ENCODE peak calls at places on chromosomes 12 and 14, in eight cellular contexts. One of them, this sample, is unnamed. For H3K27me3, the result is how much of the 10 kb centered on the place peaks cover.

GRCh38 chr14:53924754-53925153 is 31.9 kb downstream of the BMP4 start:
- DNase-seq in ovary: no peak
- DNase-seq in K562: no peak
- DNase-seq in thyroid gland: no peak
- DNase-seq in uterus: no peak
- DNase-seq in IMR-90: peak
- DNase-seq in breast epithelium: no peak
- DNase-seq in GM12878: no peak
- DNase-seq in this sample: no peak

GRCh38 chr12:28222081-28222700 is 31.9 kb downstream of the CCDC91 start:
- DNase-seq in ovary: no peak
- DNase-seq in K562: no peak
- DNase-seq in uterus: no peak
- DNase-seq in IMR-90: no peak
- DNase-seq in thyroid gland: no peak
- DNase-seq in GM12878: no peak
- DNase-seq in breast epithelium: no peak
- DNase-seq in this sample: no peak

GRCh38 chr12:91681751-91682150 is 463.9 kb downstream of the BTG1 start:
- DNase-seq in ovary: no peak
- DNase-seq in K562: peak
- DNase-seq in thyroid gland: no peak
- DNase-seq in breast epithelium: no peak
- DNase-seq in uterus: no peak
- DNase-seq in GM12878: no peak
- DNase-seq in IMR-90: no peak
- DNase-seq in this sample: no peak

GRCh38 chr14:100393362-100393761 is 70.2 kb downstream of the SLC25A47 start:
- DNase-seq in ovary: no peak
- DNase-seq in K562: no peak
- DNase-seq in breast epithelium: no peak
- DNase-seq in thyroid gland: no peak
- DNase-seq in uterus: no peak
- DNase-seq in IMR-90: no peak
- DNase-seq in GM12878: no peak
- DNase-seq in this sample: no peak

GRCh38 chr14:98731701-98732100 is 540.3 kb downstream of the BCL11B start:
- DNase-seq in IMR-90: no peak
- DNase-seq in ovary: no peak
- DNase-seq in K562: no peak
- DNase-seq in thyroid gland: no peak
- DNase-seq in breast epithelium: no peak
- DNase-seq in uterus: no peak
- DNase-seq in GM12878: no peak
- DNase-seq in this sample: no peak

GRCh38 chr14:104184506-104184905 is 46.1 kb downstream of the KIF26A start:
- DNase-seq in IMR-90: no peak
- DNase-seq in ovary: no peak
- DNase-seq in K562: peak
- DNase-seq in GM12878: no peak
- DNase-seq in uterus: no peak
- DNase-seq in thyroid gland: no peak
- DNase-seq in breast epithelium: no peak
- DNase-seq in this sample: no peak

GRCh38 chr12:94536040-94536965 is 76.6 kb upstream of the CEP83 start:
- DNase-seq in GM12878: no peak
- DNase-seq in breast epithelium: no peak
- DNase-seq in uterus: no peak
- DNase-seq in thyroid gland: no peak
- DNase-seq in K562: no peak
- DNase-seq in ovary: no peak
- DNase-seq in IMR-90: no peak
- DNase-seq in this sample: no peak

GRCh38 chr12:78928200-78929074 is 63.9 kb downstream of the SYT1 start:
- DNase-seq in K562: no peak
- DNase-seq in GM12878: no peak
- DNase-seq in breast epithelium: no peak
- DNase-seq in IMR-90: peak
- DNase-seq in uterus: no peak
- DNase-seq in ovary: no peak
- DNase-seq in thyroid gland: no peak
- DNase-seq in this sample: no peak

GRCh38 chr12:85329913-85330312 is 49.9 kb downstream of the ALX1 start:
- DNase-seq in uterus: no peak
- DNase-seq in thyroid gland: no peak
- DNase-seq in ovary: no peak
- DNase-seq in GM12878: no peak
- DNase-seq in IMR-90: no peak
- DNase-seq in K562: no peak
- DNase-seq in breast epithelium: no peak
- DNase-seq in this sample: no peak

GRCh38 chr12:3303410-3304136 is 187.4 kb upstream of the PRMT8 start:
- DNase-seq in K562: no peak
- DNase-seq in GM12878: no peak
- DNase-seq in thyroid gland: peak
- DNase-seq in uterus: no peak
- DNase-seq in IMR-90: no peak
- DNase-seq in ovary: no peak
- DNase-seq in breast epithelium: no peak
- DNase-seq in this sample: no peak

GRCh38 chr12:124917135-124917840 is 2.8 kb upstream of the UBC start:
- DNase-seq in GM12878: peak
- DNase-seq in ovary: peak
- DNase-seq in IMR-90: peak
- DNase-seq in breast epithelium: peak
- DNase-seq in uterus: peak
- DNase-seq in thyroid gland: peak
- DNase-seq in K562: peak
- DNase-seq in this sample: peak

GRCh38 chr12:32947203-32947795 is 50.7 kb upstream of the PKP2 start:
- DNase-seq in thyroid gland: no peak
- DNase-seq in breast epithelium: no peak
- DNase-seq in ovary: no peak
- DNase-seq in K562: peak
- DNase-seq in uterus: no peak
- DNase-seq in GM12878: no peak
- DNase-seq in IMR-90: no peak
- DNase-seq in this sample: no peak

GRCh38 chr14:32319368-32320049 is 9.6 kb upstream of the AKAP6 start:
- DNase-seq in GM12878: no peak
- DNase-seq in K562: no peak
- DNase-seq in breast epithelium: no peak
- DNase-seq in uterus: no peak
- DNase-seq in ovary: no peak
- DNase-seq in thyroid gland: no peak
- DNase-seq in IMR-90: no peak
- DNase-seq in this sample: no peak

GRCh38 chr14:28666961-28667360 is 99.6 kb upstream of the FOXG1 start:
- DNase-seq in uterus: no peak
- DNase-seq in ovary: no peak
- DNase-seq in GM12878: no peak
- DNase-seq in breast epithelium: no peak
- DNase-seq in K562: no peak
- DNase-seq in thyroid gland: no peak
- DNase-seq in IMR-90: no peak
- DNase-seq in this sample: no peak

GRCh38 chr14:98172243-98172778 is 1099.7 kb downstream of the BCL11B start:
- DNase-seq in uterus: no peak
- DNase-seq in breast epithelium: no peak
- DNase-seq in ovary: no peak
- DNase-seq in K562: no peak
- DNase-seq in IMR-90: no peak
- DNase-seq in thyroid gland: no peak
- DNase-seq in GM12878: no peak
- DNase-seq in this sample: no peak

GRCh38 chr12:10941916-10942607 is 3.0 kb upstream of the TAS2R14 start:
- DNase-seq in breast epithelium: no peak
- DNase-seq in thyroid gland: peak
- DNase-seq in uterus: no peak
- DNase-seq in ovary: no peak
- DNase-seq in K562: peak
- DNase-seq in GM12878: peak
- DNase-seq in IMR-90: no peak
- DNase-seq in this sample: no peak

GRCh38 chr14:33848706-33849454 is 102.0 kb downstream of the EGLN3 start:
- DNase-seq in GM12878: no peak
- DNase-seq in IMR-90: peak
- DNase-seq in ovary: no peak
- DNase-seq in breast epithelium: no peak
- DNase-seq in K562: peak
- DNase-seq in uterus: peak
- DNase-seq in thyroid gland: peak
- DNase-seq in this sample: peak

GRCh38 chr12:31780096-31780495 is 51.3 kb upstream of the AMN1 start:
- DNase-seq in thyroid gland: no peak
- DNase-seq in uterus: no peak
- DNase-seq in IMR-90: no peak
- DNase-seq in K562: no peak
- DNase-seq in GM12878: no peak
- DNase-seq in breast epithelium: no peak
- DNase-seq in ovary: no peak
- DNase-seq in this sample: no peak

GRCh38 chr12:104763163-104763805 is 194.8 kb downstream of the SLC41A2 start:
- DNase-seq in ovary: no peak
- DNase-seq in breast epithelium: no peak
- DNase-seq in uterus: no peak
- DNase-seq in thyroid gland: no peak
- DNase-seq in K562: no peak
- DNase-seq in GM12878: no peak
- DNase-seq in IMR-90: peak
- DNase-seq in this sample: no peak

GRCh38 chr12:54853933-54854538 is at the start of gene MUCL1:
- DNase-seq in uterus: no peak
- DNase-seq in K562: peak
- DNase-seq in breast epithelium: no peak
- DNase-seq in IMR-90: peak
- DNase-seq in thyroid gland: peak
- DNase-seq in GM12878: peak
- DNase-seq in ovary: no peak
- DNase-seq in this sample: peak

GRCh38 chr12:12877789-12878455 is 13.4 kb upstream of the GPRC5A start:
- DNase-seq in GM12878: no peak
- DNase-seq in ovary: no peak
- DNase-seq in K562: no peak
- DNase-seq in uterus: no peak
- DNase-seq in thyroid gland: no peak
- DNase-seq in IMR-90: no peak
- DNase-seq in breast epithelium: no peak
- DNase-seq in this sample: no peak

GRCh38 chr14:68463299-68463698 is 329.6 kb downstream of the ZFP36L1 start:
- DNase-seq in GM12878: no peak
- DNase-seq in K562: no peak
- DNase-seq in IMR-90: no peak
- DNase-seq in breast epithelium: no peak
- DNase-seq in thyroid gland: no peak
- DNase-seq in uterus: no peak
- DNase-seq in ovary: no peak
- DNase-seq in this sample: no peak
- H3K27ac ChIP-seq in GM12878: no peak
- H3K27ac ChIP-seq in K562: no peak
- H3K27ac ChIP-seq in IMR-90: no peak
- H3K27ac ChIP-seq in breast epithelium: no peak
- H3K27ac ChIP-seq in thyroid gland: no peak
- H3K27ac ChIP-seq in uterus: no peak
- H3K27ac ChIP-seq in ovary: no peak
- H3K27ac ChIP-seq in this sample: no peak

GRCh38 chr12:109793826-109794501 is 39.2 kb downstream of the TRPV4 start:
- DNase-seq in ovary: no peak
- DNase-seq in K562: no peak
- DNase-seq in IMR-90: no peak
- DNase-seq in thyroid gland: no peak
- DNase-seq in breast epithelium: no peak
- DNase-seq in GM12878: no peak
- DNase-seq in uterus: no peak
- DNase-seq in this sample: peak

GRCh38 chr12:109795023-109795422 is 38.2 kb downstream of the TRPV4 start:
- DNase-seq in K562: no peak
- DNase-seq in uterus: no peak
- DNase-seq in GM12878: no peak
- DNase-seq in breast epithelium: no peak
- DNase-seq in thyroid gland: no peak
- DNase-seq in IMR-90: peak
- DNase-seq in ovary: no peak
- DNase-seq in this sample: no peak

GRCh38 chr12:109797905-109798669 is 35.1 kb downstream of the TRPV4 start:
- DNase-seq in breast epithelium: no peak
- DNase-seq in K562: no peak
- DNase-seq in IMR-90: no peak
- DNase-seq in thyroid gland: no peak
- DNase-seq in uterus: no peak
- DNase-seq in ovary: no peak
- DNase-seq in GM12878: no peak
- DNase-seq in this sample: no peak

GRCh38 chr12:109798691-109799090 is 34.5 kb downstream of the TRPV4 start:
- DNase-seq in IMR-90: no peak
- DNase-seq in GM12878: no peak
- DNase-seq in uterus: no peak
- DNase-seq in ovary: no peak
- DNase-seq in thyroid gland: no peak
- DNase-seq in breast epithelium: no peak
- DNase-seq in K562: no peak
- DNase-seq in this sample: no peak

GRCh38 chr12:109796057-109796456 is 37.1 kb downstream of the TRPV4 start:
- DNase-seq in uterus: no peak
- DNase-seq in thyroid gland: no peak
- DNase-seq in K562: no peak
- DNase-seq in breast epithelium: no peak
- DNase-seq in GM12878: no peak
- DNase-seq in IMR-90: no peak
- DNase-seq in ovary: no peak
- DNase-seq in this sample: no peak
- TF ChIP-seq POLR2A in uterus: no peak
- TF ChIP-seq POLR2A in thyroid gland: no peak
- TF ChIP-seq POLR2A in K562: no peak
- TF ChIP-seq POLR2A in breast epithelium: no peak
- TF ChIP-seq POLR2A in GM12878: no peak
- TF ChIP-seq POLR2A in IMR-90: no peak
- TF ChIP-seq POLR2A in ovary: no peak
- TF ChIP-seq POLR2A in this sample: no peak

DNA sequence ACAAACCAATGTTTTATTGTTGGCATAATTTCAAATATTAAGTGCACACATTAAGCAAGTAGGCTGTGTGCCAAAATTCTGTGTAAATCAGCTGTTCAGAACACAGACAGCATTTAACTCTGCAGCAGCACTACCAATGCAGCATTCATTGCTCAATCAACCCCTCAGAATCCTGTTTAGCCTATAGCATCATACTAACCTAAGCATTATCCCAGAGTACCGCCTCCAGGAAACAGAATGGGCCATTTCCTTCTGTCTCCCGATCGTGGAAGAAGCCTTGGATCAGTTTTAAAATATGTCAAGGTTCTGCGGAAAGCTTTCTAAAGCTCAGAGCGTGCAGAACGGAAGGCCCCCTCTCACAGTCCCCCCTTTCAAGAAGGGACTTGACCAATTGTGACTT is 3.3 kb downstream of the IL26 start:
- DNase-seq in ovary: no peak
- DNase-seq in GM12878: no peak
- DNase-seq in K562: no peak
- DNase-seq in thyroid gland: no peak
- DNase-seq in IMR-90: peak
- DNase-seq in uterus: no peak
- DNase-seq in breast epithelium: no peak
- DNase-seq in this sample: no peak
- H3K27me3 ChIP-seq in ovary: under half
- H3K27me3 ChIP-seq in GM12878: under half
- H3K27me3 ChIP-seq in K562: under half
- H3K27me3 ChIP-seq in thyroid gland: under half
- H3K27me3 ChIP-seq in IMR-90: under half
- H3K27me3 ChIP-seq in uterus: under half
- H3K27me3 ChIP-seq in breast epithelium: under half
- H3K27me3 ChIP-seq in this sample: under half

GRCh38 chr12:49368240-49368600 is 958 bp downstream of the SPATS2 start:
- DNase-seq in GM12878: no peak
- DNase-seq in ovary: no peak
- DNase-seq in thyroid gland: no peak
- DNase-seq in uterus: no peak
- DNase-seq in K562: no peak
- DNase-seq in IMR-90: no peak
- DNase-seq in breast epithelium: no peak
- DNase-seq in this sample: no peak
- H3K27ac ChIP-seq in GM12878: peak
- H3K27ac ChIP-seq in ovary: peak
- H3K27ac ChIP-seq in thyroid gland: no peak
- H3K27ac ChIP-seq in uterus: peak
- H3K27ac ChIP-seq in K562: peak
- H3K27ac ChIP-seq in IMR-90: no peak
- H3K27ac ChIP-seq in breast epithelium: peak
- H3K27ac ChIP-seq in this sample: peak